ENCODE peak calls at places on chromosomes 7 and 10, in six cellular contexts. One of them, this sample, is unnamed. For H3K9me3, the result is how much of the 10 kb centered on the place peaks cover.

GRCh38 chr7:26620352-26620751 is 244.0 kb downstream of the SKAP2 start:
- DNase-seq in heart right ventricle: no peak
- DNase-seq in AG04450: no peak
- DNase-seq in spleen: no peak
- DNase-seq in tibial nerve: no peak
- DNase-seq in pancreas: no peak
- DNase-seq in this sample: no peak

GRCh38 chr7:38306914-38307313 is 33.5 kb upstream of the TARP start:
- DNase-seq in AG04450: no peak
- DNase-seq in heart right ventricle: no peak
- DNase-seq in pancreas: no peak
- DNase-seq in spleen: no peak
- DNase-seq in tibial nerve: no peak
- DNase-seq in this sample: no peak

GRCh38 chr7:17552373-17552772 is 253.9 kb downstream of the AHR start:
- DNase-seq in tibial nerve: no peak
- DNase-seq in heart right ventricle: no peak
- DNase-seq in spleen: no peak
- DNase-seq in pancreas: no peak
- DNase-seq in AG04450: no peak
- DNase-seq in this sample: no peak

GRCh38 chr10:10647331-10647730 is 370.3 kb upstream of the CELF2 start:
- DNase-seq in tibial nerve: no peak
- DNase-seq in AG04450: no peak
- DNase-seq in spleen: no peak
- DNase-seq in pancreas: no peak
- DNase-seq in heart right ventricle: no peak
- DNase-seq in this sample: no peak

GRCh38 chr10:102752266-102752930 is 8.7 kb downstream of the WBP1L start:
- DNase-seq in heart right ventricle: no peak
- DNase-seq in pancreas: no peak
- DNase-seq in AG04450: no peak
- DNase-seq in tibial nerve: no peak
- DNase-seq in spleen: no peak
- DNase-seq in this sample: no peak

GRCh38 chr10:133221331-133221730 is 8.7 kb upstream of the UTF1 start:
- DNase-seq in tibial nerve: no peak
- DNase-seq in AG04450: no peak
- DNase-seq in pancreas: no peak
- DNase-seq in spleen: no peak
- DNase-seq in heart right ventricle: no peak
- DNase-seq in this sample: no peak

GRCh38 chr10:26439436-26440090 is 1.4 kb downstream of the APBB1IP start:
- DNase-seq in pancreas: no peak
- DNase-seq in tibial nerve: no peak
- DNase-seq in AG04450: no peak
- DNase-seq in spleen: no peak
- DNase-seq in heart right ventricle: no peak
- DNase-seq in this sample: no peak

GRCh38 chr7:134726581-134726980 is 52.9 kb upstream of the CALD1 start:
- DNase-seq in tibial nerve: no peak
- DNase-seq in AG04450: no peak
- DNase-seq in spleen: no peak
- DNase-seq in heart right ventricle: no peak
- DNase-seq in pancreas: no peak
- DNase-seq in this sample: no peak

GRCh38 chr10:45377858-45378257 is 3.8 kb downstream of the ALOX5 start:
- DNase-seq in tibial nerve: no peak
- DNase-seq in AG04450: no peak
- DNase-seq in pancreas: no peak
- DNase-seq in heart right ventricle: no peak
- DNase-seq in spleen: peak
- DNase-seq in this sample: no peak

GRCh38 chr10:78771215-78771614 is 297.6 kb upstream of the ZMIZ1 start:
- DNase-seq in spleen: peak
- DNase-seq in AG04450: no peak
- DNase-seq in pancreas: no peak
- DNase-seq in heart right ventricle: no peak
- DNase-seq in tibial nerve: no peak
- DNase-seq in this sample: no peak

GRCh38 chr7:150334108-150334507 is 7.3 kb downstream of the RARRES2 start:
- DNase-seq in AG04450: no peak
- DNase-seq in heart right ventricle: no peak
- DNase-seq in pancreas: no peak
- DNase-seq in spleen: no peak
- DNase-seq in tibial nerve: no peak
- DNase-seq in this sample: no peak

GRCh38 chr7:141012044-141012685 is 2.6 kb downstream of the MRPS33 start:
- DNase-seq in tibial nerve: no peak
- DNase-seq in AG04450: peak
- DNase-seq in pancreas: no peak
- DNase-seq in heart right ventricle: peak
- DNase-seq in spleen: peak
- DNase-seq in this sample: no peak

GRCh38 chr10:127699311-127699710 is 37.7 kb upstream of the FOXI2 start:
- DNase-seq in spleen: no peak
- DNase-seq in tibial nerve: no peak
- DNase-seq in pancreas: no peak
- DNase-seq in heart right ventricle: no peak
- DNase-seq in AG04450: no peak
- DNase-seq in this sample: no peak

GRCh38 chr10:17025444-17026295 is 103.9 kb downstream of the CUBN start:
- DNase-seq in pancreas: no peak
- DNase-seq in tibial nerve: no peak
- DNase-seq in heart right ventricle: no peak
- DNase-seq in AG04450: peak
- DNase-seq in spleen: no peak
- DNase-seq in this sample: peak

GRCh38 chr10:23886355-23886754 is 322.6 kb upstream of the KIAA1217 start:
- DNase-seq in AG04450: no peak
- DNase-seq in tibial nerve: no peak
- DNase-seq in heart right ventricle: no peak
- DNase-seq in spleen: no peak
- DNase-seq in pancreas: no peak
- DNase-seq in this sample: no peak

GRCh38 chr10:49602380-49603023 is 7.6 kb upstream of the SLC18A3 start:
- DNase-seq in AG04450: no peak
- DNase-seq in spleen: no peak
- DNase-seq in heart right ventricle: no peak
- DNase-seq in pancreas: no peak
- DNase-seq in tibial nerve: no peak
- DNase-seq in this sample: no peak

GRCh38 chr7:151017953-151018420 is 6.3 kb downstream of the ATG9B start:
- DNase-seq in AG04450: no peak
- DNase-seq in tibial nerve: peak
- DNase-seq in pancreas: peak
- DNase-seq in spleen: peak
- DNase-seq in heart right ventricle: peak
- DNase-seq in this sample: no peak

GRCh38 chr10:86671419-86671818 is 3.1 kb downstream of the LDB3 start:
- DNase-seq in AG04450: no peak
- DNase-seq in spleen: no peak
- DNase-seq in tibial nerve: no peak
- DNase-seq in pancreas: no peak
- DNase-seq in heart right ventricle: no peak
- DNase-seq in this sample: no peak

GRCh38 chr10:30155401-30155800 is 96.0 kb upstream of the JCAD start:
- DNase-seq in tibial nerve: no peak
- DNase-seq in heart right ventricle: no peak
- DNase-seq in spleen: no peak
- DNase-seq in AG04450: no peak
- DNase-seq in pancreas: no peak
- DNase-seq in this sample: peak

GRCh38 chr7:9958461-9958860 is 1015.2 kb upstream of the PHF14 start:
- DNase-seq in heart right ventricle: no peak
- DNase-seq in pancreas: no peak
- DNase-seq in AG04450: no peak
- DNase-seq in spleen: no peak
- DNase-seq in tibial nerve: no peak
- DNase-seq in this sample: no peak

DNA sequence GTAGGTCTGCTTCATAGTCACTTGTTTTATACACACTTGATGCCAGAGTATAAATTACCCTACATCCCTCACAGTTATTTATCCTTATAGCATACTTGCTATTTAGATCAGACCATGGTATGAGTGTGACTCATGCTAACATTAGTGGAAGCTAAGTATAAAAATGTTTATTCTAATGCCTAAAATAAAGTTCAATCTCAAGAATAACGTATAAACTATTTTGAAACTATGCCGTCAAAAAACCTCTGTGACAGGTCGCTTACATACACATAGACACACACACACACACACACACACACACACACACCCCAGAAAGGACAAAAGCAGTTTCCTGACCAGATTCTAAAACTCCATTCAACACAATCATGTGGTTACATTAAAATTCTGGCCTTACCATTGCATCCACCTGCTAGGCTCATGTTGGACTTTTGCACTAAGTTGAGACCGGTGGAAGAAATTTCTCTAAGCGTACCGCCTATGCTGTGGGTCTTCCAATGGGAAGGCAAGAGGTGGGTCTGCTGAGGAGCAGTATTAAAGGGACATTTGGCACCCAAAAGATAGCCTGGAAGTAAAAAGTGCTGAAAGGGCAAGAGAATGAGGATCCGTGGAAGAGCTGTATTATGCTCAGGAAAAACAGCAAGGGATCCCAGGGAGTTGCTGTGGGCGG is 5.0 kb downstream of the FOXP2 start:
- DNase-seq in spleen: no peak
- DNase-seq in pancreas: no peak
- DNase-seq in AG04450: peak
- DNase-seq in heart right ventricle: no peak
- DNase-seq in tibial nerve: no peak
- DNase-seq in this sample: no peak
- H3K4me3 ChIP-seq in spleen: no peak
- H3K4me3 ChIP-seq in pancreas: no peak
- H3K4me3 ChIP-seq in AG04450: no peak
- H3K4me3 ChIP-seq in heart right ventricle: no peak
- H3K4me3 ChIP-seq in tibial nerve: no peak
- H3K4me3 ChIP-seq in this sample: peak

GRCh38 chr7:158096582-158096981 is 491.0 kb downstream of the PTPRN2 start:
- DNase-seq in spleen: peak
- DNase-seq in heart right ventricle: no peak
- DNase-seq in pancreas: no peak
- DNase-seq in tibial nerve: no peak
- DNase-seq in AG04450: no peak
- DNase-seq in this sample: no peak

GRCh38 chr7:158093156-158093796 is 494.3 kb downstream of the PTPRN2 start:
- DNase-seq in pancreas: no peak
- DNase-seq in AG04450: no peak
- DNase-seq in tibial nerve: no peak
- DNase-seq in heart right ventricle: no peak
- DNase-seq in spleen: peak
- DNase-seq in this sample: no peak

GRCh38 chr7:158094046-158094445 is 493.6 kb downstream of the PTPRN2 start:
- DNase-seq in pancreas: no peak
- DNase-seq in heart right ventricle: no peak
- DNase-seq in spleen: peak
- DNase-seq in tibial nerve: no peak
- DNase-seq in AG04450: no peak
- DNase-seq in this sample: no peak

GRCh38 chr7:158097106-158097505 is 490.5 kb downstream of the PTPRN2 start:
- DNase-seq in AG04450: no peak
- DNase-seq in tibial nerve: no peak
- DNase-seq in spleen: peak
- DNase-seq in pancreas: no peak
- DNase-seq in heart right ventricle: no peak
- DNase-seq in this sample: no peak

DNA sequence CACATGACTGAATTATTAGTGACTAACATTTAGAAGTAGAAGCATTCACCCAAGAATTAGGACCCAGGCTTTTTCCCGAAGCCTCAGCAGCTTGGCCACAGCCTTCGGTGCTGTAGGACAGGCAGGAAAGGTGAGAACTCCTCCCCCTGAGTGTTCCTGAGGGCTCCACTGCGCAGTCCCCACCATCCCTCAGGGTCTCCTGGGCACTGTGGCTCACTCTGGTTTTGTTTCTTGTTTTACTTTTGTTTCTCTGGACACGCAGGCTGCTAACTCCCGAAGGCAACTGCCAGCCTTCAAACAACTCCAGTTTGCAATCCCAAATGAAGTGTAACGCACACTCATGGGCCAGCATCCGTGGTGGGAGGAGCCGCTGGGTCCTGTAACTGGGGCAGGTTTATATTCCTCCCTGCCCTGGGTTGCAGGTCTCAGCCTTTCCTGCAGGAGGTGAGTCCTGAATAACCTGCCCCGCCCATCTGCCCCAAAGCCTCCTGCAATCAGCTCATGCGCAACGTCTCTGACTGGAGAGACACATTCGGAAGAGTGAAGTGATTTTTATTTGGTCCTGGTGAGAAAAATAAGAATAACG is 492.9 kb downstream of the PTPRN2 start:
- DNase-seq in pancreas: no peak
- DNase-seq in spleen: peak
- DNase-seq in AG04450: no peak
- DNase-seq in heart right ventricle: no peak
- DNase-seq in tibial nerve: no peak
- DNase-seq in this sample: no peak
- H3K9me3 ChIP-seq in pancreas: under half
- H3K9me3 ChIP-seq in spleen: under half
- H3K9me3 ChIP-seq in AG04450: under half
- H3K9me3 ChIP-seq in heart right ventricle: under half
- H3K9me3 ChIP-seq in tibial nerve: under half
- H3K9me3 ChIP-seq in this sample: under half

DNA sequence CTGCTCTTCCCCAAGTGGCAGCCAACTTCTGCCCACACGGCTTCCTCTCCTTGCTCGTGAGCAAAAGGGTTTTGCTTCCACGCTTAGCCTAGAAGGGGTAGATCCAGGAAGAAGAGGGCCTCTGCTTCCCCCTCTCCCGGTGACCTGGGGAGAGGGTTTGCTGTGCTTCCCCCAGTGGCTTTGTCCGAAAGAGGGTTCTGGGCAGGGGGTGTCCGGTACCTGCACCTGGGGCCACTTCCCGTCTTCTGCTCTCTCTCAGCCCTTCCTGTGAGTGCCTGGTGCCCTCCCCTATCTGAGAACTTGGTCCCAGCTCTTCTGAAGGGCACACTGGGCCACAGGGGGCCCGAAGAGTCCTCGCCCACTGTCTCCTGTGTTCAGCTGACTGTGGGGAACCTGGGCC is 11.3 kb downstream of the JAKMIP3 start:
- DNase-seq in heart right ventricle: no peak
- DNase-seq in pancreas: no peak
- DNase-seq in tibial nerve: no peak
- DNase-seq in AG04450: no peak
- DNase-seq in spleen: no peak
- DNase-seq in this sample: no peak
- H3K4me3 ChIP-seq in heart right ventricle: no peak
- H3K4me3 ChIP-seq in pancreas: no peak
- H3K4me3 ChIP-seq in tibial nerve: no peak
- H3K4me3 ChIP-seq in AG04450: no peak
- H3K4me3 ChIP-seq in spleen: no peak
- H3K4me3 ChIP-seq in this sample: no peak

DNA sequence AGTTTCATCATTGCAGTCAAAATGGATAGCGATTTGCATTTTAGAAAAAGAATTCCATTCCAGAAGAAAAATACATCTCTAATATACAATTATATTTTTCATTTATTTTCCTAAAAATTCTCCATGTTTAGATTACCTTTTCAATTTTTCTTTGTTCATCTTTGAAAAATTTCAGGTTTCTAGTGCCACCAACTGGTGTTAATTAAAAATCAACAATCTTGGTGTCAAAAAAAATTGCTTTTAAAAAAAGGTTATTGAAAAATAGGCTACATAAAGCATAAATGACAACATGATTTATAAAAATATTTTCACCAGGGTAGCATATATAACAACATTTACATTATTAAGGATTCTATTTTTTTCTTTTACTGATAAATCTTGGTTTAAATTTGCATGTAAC is 53.0 kb downstream of the CCDC186 start:
- DNase-seq in heart right ventricle: no peak
- DNase-seq in tibial nerve: no peak
- DNase-seq in pancreas: no peak
- DNase-seq in spleen: no peak
- DNase-seq in AG04450: no peak
- DNase-seq in this sample: no peak
- H3K9me3 ChIP-seq in heart right ventricle: under half
- H3K9me3 ChIP-seq in tibial nerve: under half
- H3K9me3 ChIP-seq in pancreas: under half
- H3K9me3 ChIP-seq in spleen: under half
- H3K9me3 ChIP-seq in AG04450: under half
- H3K9me3 ChIP-seq in this sample: under half